ENCODE peak calls at places on chromosomes 7 and 10, in ten cellular contexts. J, I, B, Q, O, W, L, X, A and E are unnamed samples.

GRCh38 chr10:91035650-91036292 is 114.9 kb upstream of the ANKRD1 start:
- DNase-seq in Q (no peak), J (no peak), W (no peak), L (no peak), B (no peak), A (no peak), X (no peak), I (no peak), O (no peak), E (no peak)

GRCh38 chr7:7385421-7385820 is 150.3 kb downstream of the COL28A1 start:
- DNase-seq in O (no peak), X (no peak), A (no peak), I (no peak), L (no peak), W (no peak), Q (no peak), J (no peak), B (no peak), E (no peak)

GRCh38 chr10:69718951-69719350 is 82.8 kb upstream of the COL13A1 start:
- DNase-seq in J (no peak), W (no peak), Q (no peak), A (no peak), I (peak; percentile 24), O (no peak), X (no peak), L (no peak), B (no peak), E (no peak)

GRCh38 chr7:157302314-157302711 is 34.5 kb upstream of the DNAJB6 start:
- DNase-seq in Q (peak; percentile 95), J (no peak), L (peak; percentile 62), X (peak; percentile 89), B (peak; percentile 78), O (peak; percentile 79), I (no peak), A (peak; percentile 57), W (peak; percentile 71), E (peak; percentile 39)

GRCh38 chr7:70360557-70360956 is 762.3 kb downstream of the AUTS2 start:
- DNase-seq in X (no peak), W (no peak), L (no peak), A (no peak), I (no peak), Q (no peak), B (no peak), O (no peak), J (no peak), E (no peak)

GRCh38 chr10:22714524-22715289 is at the start of gene PIP4K2A:
- DNase-seq in O (peak; percentile 83), A (peak; percentile 59), J (peak; percentile 77), X (peak; percentile 82), I (peak; percentile 82), L (peak; percentile 76), W (peak; percentile 90), Q (peak; percentile 87), B (peak; percentile 89), E (peak; percentile 87)

GRCh38 chr10:125840955-125841354 is 17.6 kb downstream of the BCCIP start:
- DNase-seq in L (no peak), A (peak; percentile 61), B (no peak), O (no peak), I (no peak), W (no peak), Q (no peak), X (no peak), J (peak; percentile 10), E (no peak)

GRCh38 chr10:6426317-6426716 is 153.8 kb downstream of the PRKCQ start:
- DNase-seq in X (no peak), W (no peak), L (no peak), O (no peak), I (no peak), A (no peak), Q (no peak), J (no peak), B (no peak), E (no peak)

GRCh38 chr10:131702521-131703356 is 198.1 kb upstream of the PPP2R2D start:
- DNase-seq in W (no peak), X (no peak), A (no peak), L (no peak), I (peak; percentile 63), O (no peak), B (no peak), Q (no peak), J (no peak), E (no peak)

GRCh38 chr7:85328599-85328998 is 141.7 kb upstream of the SEMA3D start:
- DNase-seq in A (no peak), X (no peak), L (no peak), O (no peak), J (no peak), W (no peak), I (no peak), B (no peak), Q (no peak), E (no peak)

GRCh38 chr7:30038182-30038980 is 10.2 kb downstream of the PLEKHA8 start:
- DNase-seq in X (no peak), I (no peak), A (no peak), B (no peak), J (peak; percentile 79), O (no peak), L (no peak), Q (no peak), W (no peak), E (no peak)

GRCh38 chr10:71657604-71658348 is 61.8 kb downstream of the C10orf105 start:
- DNase-seq in I (no peak), J (no peak), A (no peak), L (no peak), Q (no peak), O (no peak), B (no peak), X (no peak), W (no peak), E (peak; percentile 92)

GRCh38 chr10:58010076-58010475 is 257.6 kb downstream of the IPMK start:
- DNase-seq in Q (no peak), B (no peak), W (no peak), I (no peak), L (no peak), A (no peak), J (no peak), O (no peak), X (no peak), E (no peak)

GRCh38 chr10:86489071-86489810 is 32.4 kb downstream of the WAPL start:
- DNase-seq in Q (no peak), J (no peak), L (no peak), A (no peak), W (no peak), X (no peak), O (no peak), I (no peak), B (no peak), E (no peak)

GRCh38 chr7:83005410-83005809 is 157.3 kb downstream of the PCLO start:
- DNase-seq in I (no peak), L (no peak), Q (peak; percentile 12), J (peak; percentile 3), B (no peak), A (peak; percentile 43), W (no peak), O (no peak), X (no peak), E (no peak)

GRCh38 chr10:77390481-77390891 is 247.1 kb downstream of the KCNMA1 start:
- DNase-seq in L (no peak), X (no peak), I (peak; percentile 28), A (no peak), W (no peak), B (no peak), O (no peak), J (peak; percentile 23), Q (no peak), E (no peak)

GRCh38 chr10:75209325-75210192 is 1.0 kb upstream of the VDAC2 start:
- DNase-seq in W (peak; percentile 75), J (peak; percentile 74), L (peak; percentile 74), X (peak; percentile 84), Q (peak; percentile 72), B (no peak), A (peak; percentile 79), O (peak; percentile 93), I (peak; percentile 91), E (no peak)

GRCh38 chr7:17996040-17996439 is 31.6 kb downstream of the PRPS1L1 start:
- DNase-seq in I (no peak), L (no peak), O (no peak), B (no peak), W (no peak), A (no peak), X (no peak), Q (no peak), J (no peak), E (no peak)

GRCh38 chr10:103241262-103242011 is 4.2 kb upstream of the RPEL1 start:
- DNase-seq in O (peak; percentile 62), A (peak; percentile 98), L (peak; percentile 59), X (no peak), W (no peak), Q (peak; percentile 8), I (no peak), J (peak; percentile 46), B (no peak), E (no peak)

GRCh38 chr10:57815926-57816325 is 451.8 kb downstream of the IPMK start:
- DNase-seq in B (no peak), O (no peak), I (no peak), L (no peak), Q (no peak), X (no peak), W (no peak), J (no peak), A (no peak), E (no peak)

GRCh38 chr7:51587600-51587999 is 271.0 kb upstream of the COBL start:
- DNase-seq in O (no peak), I (no peak), L (no peak), A (no peak), B (no peak), Q (no peak), J (no peak), W (no peak), X (no peak), E (peak; percentile 26)

GRCh38 chr7:116258734-116259133 is 48.4 kb downstream of the TES start:
- DNase-seq in O (no peak), L (no peak), Q (peak; percentile 67), B (no peak), I (no peak), W (peak; percentile 24), A (peak; percentile 80), J (peak; percentile 81), X (peak; percentile 31), E (peak; percentile 9)

GRCh38 chr10:23976285-23976684 is 232.7 kb upstream of the KIAA1217 start:
- DNase-seq in O (no peak), A (no peak), X (no peak), L (no peak), B (no peak), J (no peak), Q (no peak), I (no peak), W (no peak), E (no peak)

GRCh38 chr10:70974351-70974901 is 86.1 kb upstream of the PCBD1 start:
- DNase-seq in Q (peak; percentile 16), X (no peak), B (no peak), W (no peak), O (no peak), A (no peak), I (no peak), J (peak; percentile 3), L (peak; percentile 69), E (no peak)

GRCh38 chr7:74233655-74234280 is 20.4 kb downstream of the RFC2 start:
- DNase-seq in A (no peak), W (no peak), X (no peak), Q (no peak), J (peak; percentile 99), L (no peak), B (no peak), I (no peak), O (no peak), E (no peak)

GRCh38 chr7:118590107-118590506 is 365.6 kb downstream of the ANKRD7 start:
- DNase-seq in B (no peak), L (no peak), Q (peak; percentile 31), O (no peak), X (no peak), W (no peak), A (no peak), J (peak; percentile 0), I (no peak), E (no peak)

GRCh38 chr7:74032191-74032490 is 4.2 kb downstream of the ELN start:
- DNase-seq in I (no peak), A (no peak), O (peak; percentile 78), L (peak; percentile 67), X (no peak), J (peak; percentile 63), Q (no peak), W (no peak), B (no peak), E (no peak)

GRCh38 chr7:128383781-128384180 is 22.3 kb upstream of the PRRT4 start:
- DNase-seq in J (no peak), Q (peak; percentile 42), A (no peak), L (peak; percentile 63), O (no peak), X (no peak), W (no peak), B (no peak), I (no peak), E (peak; percentile 63)